ENCODE peak calls at places on chromosomes 11 and 22, in four cellular contexts. G is OCI-LY7, V is lower lobe of right lung, Q is tibial nerve. H is an unnamed sample. For H3K4me1, the result is how much of the 10 kb centered on the place peaks cover.

GRCh38 chr11:66015094-66015881 is 3.5 kb downstream of the CST6 start:
- DNase-seq in Q (no peak), G (no peak), V (no peak), H (no peak)

GRCh38 chr11:86940122-86940777 is 14.9 kb downstream of the FZD4 start:
- DNase-seq in V (no peak), Q (peak), G (no peak), H (no peak)

GRCh38 chr11:133934599-133935550 is 21.9 kb downstream of the IGSF9B start:
- DNase-seq in G (no peak), Q (peak), V (no peak), H (no peak)

GRCh38 chr11:93585758-93586157 is 42.6 kb upstream of the SMCO4 start:
- DNase-seq in Q (no peak), V (no peak), G (no peak), H (no peak)

GRCh38 chr11:8218840-8219239 is 44.8 kb downstream of the LMO1 start:
- DNase-seq in G (no peak), Q (no peak), V (no peak), H (no peak)

GRCh38 chr11:5129457-5129877 is 8.7 kb downstream of the OR52A5 start:
- DNase-seq in Q (no peak), G (no peak), V (no peak), H (no peak)

GRCh38 chr11:23236846-23237550 is 376.7 kb upstream of the CCDC179 start:
- DNase-seq in G (no peak), Q (no peak), V (no peak), H (no peak)

GRCh38 chr22:31055322-31056159 is 25.6 kb upstream of the SMTN start:
- DNase-seq in G (no peak), V (peak), Q (peak), H (no peak)

GRCh38 chr11:119624102-119624615 is 104.8 kb downstream of the NECTIN1 start:
- DNase-seq in G (peak), V (no peak), Q (no peak), H (no peak)

GRCh38 chr11:123300874-123301695 is 106.0 kb upstream of the CLMP start:
- DNase-seq in V (no peak), G (peak), Q (no peak), H (no peak)

GRCh38 chr11:469684-470667 is 19.9 kb downstream of the PTDSS2 start:
- DNase-seq in V (peak), G (no peak), Q (peak), H (no peak)

GRCh38 chr22:35476341-35476740 is 64.3 kb upstream of the RASD2 start:
- DNase-seq in Q (no peak), G (no peak), V (no peak), H (no peak)

GRCh38 chr11:63639195-63639832 is 25.1 kb upstream of the PLAAT3 start:
- DNase-seq in Q (no peak), G (peak), V (no peak), H (no peak)

GRCh38 chr11:35619030-35619753 is 932 bp downstream of the FJX1 start:
- DNase-seq in Q (no peak), V (peak), G (no peak), H (no peak)

GRCh38 chr11:43447124-43447523 is 88.4 kb downstream of the TTC17 start:
- DNase-seq in Q (no peak), G (no peak), V (no peak), H (no peak)

GRCh38 chr11:115580416-115580815 is 76.2 kb upstream of the CADM1 start:
- DNase-seq in G (no peak), Q (no peak), V (no peak), H (no peak)

GRCh38 chr22:28245579-28246224 is 326.6 kb upstream of the PITPNB start:
- DNase-seq in G (no peak), V (no peak), Q (no peak), H (no peak)

GRCh38 chr11:85823816-85824215 is 12.9 kb upstream of the SYTL2 start:
- DNase-seq in Q (no peak), V (no peak), G (no peak), H (no peak)

GRCh38 chr11:93123351-93123898 is 74.4 kb downstream of the SLC36A4 start:
- DNase-seq in V (no peak), Q (no peak), G (no peak), H (no peak)

GRCh38 chr11:73528877-73529530 is 68.9 kb downstream of the FAM168A start:
- DNase-seq in V (no peak), G (no peak), Q (no peak), H (no peak)

GRCh38 chr11:36213050-36213840 is 76.0 kb downstream of the COMMD9 start:
- DNase-seq in G (no peak), V (no peak), Q (no peak), H (no peak)

GRCh38 chr11:27287205-27287604 is 75.8 kb downstream of the CCDC34 start:
- DNase-seq in G (no peak), V (no peak), Q (no peak), H (no peak)

GRCh38 chr11:64619811-64620285 is 28.8 kb downstream of the SLC22A12 start:
- DNase-seq in G (peak), V (no peak), Q (no peak), H (no peak)

GRCh38 chr22:37632174-37633081 is 7.0 kb upstream of the SH3BP1 start:
- DNase-seq in V (no peak), G (no peak), Q (no peak), H (no peak)

GRCh38 chr11:12376259-12376971 is 956 bp upstream of the PARVA start:
- DNase-seq in Q (no peak), V (no peak), G (no peak), H (no peak)

GRCh38 chr11:19524171-19524671 is 188.4 kb upstream of the NAV2 start:
- DNase-seq in G (no peak), Q (no peak), V (no peak), H (no peak)

GRCh38 chr11:92346220-92346619 is 121.6 kb downstream of the FAT3 start:
- DNase-seq in G (no peak), Q (no peak), V (no peak), H (no peak)

GRCh38 chr22:36762687-36763260 is 13.1 kb downstream of the IFT27 start:
- DNase-seq in G (no peak), V (peak), Q (no peak), H (no peak)

GRCh38 chr22:22125028-22125578 is 119.5 kb upstream of the VPREB1 start:
- DNase-seq in V (no peak), G (no peak), Q (no peak), H (no peak)

GRCh38 chr11:75763846-75764245 is 4.7 kb upstream of the DGAT2 start:
- DNase-seq in G (no peak), Q (no peak), V (no peak), H (no peak)

GRCh38 chr11:20388096-20389055 is 860 bp downstream of the PRMT3 start:
- DNase-seq in V (no peak), G (peak), Q (no peak), H (no peak)

GRCh38 chr22:36267058-36267457 is 14.1 kb downstream of the APOL1 start:
- DNase-seq in V (no peak), Q (no peak), G (no peak), H (no peak)

GRCh38 chr11:63961608-63962412 is 12.6 kb upstream of the COX8A start:
- DNase-seq in Q (no peak), G (no peak), V (no peak), H (no peak)

DNA sequence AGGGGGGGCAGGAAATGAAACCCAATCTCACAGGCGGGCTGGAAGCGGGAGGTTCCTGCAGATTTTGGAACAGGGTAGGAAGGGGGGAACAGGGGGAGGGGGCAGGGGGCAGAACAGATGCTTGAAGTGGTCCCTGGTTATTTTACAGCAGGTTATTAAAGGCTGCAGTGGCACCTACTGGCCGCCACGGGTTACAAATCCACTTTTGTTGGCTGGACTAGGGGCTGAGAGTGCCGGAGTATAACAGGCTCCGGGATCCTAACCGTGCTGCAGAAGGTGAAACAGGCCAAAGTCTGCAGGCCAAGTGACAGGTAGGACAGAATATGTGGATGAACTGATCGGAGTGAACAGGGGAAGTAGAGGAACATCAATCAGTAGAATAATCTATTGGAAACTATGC is 2.5 kb downstream of the ROBO3 start:
- DNase-seq in Q (no peak), G (peak), V (no peak), H (no peak)
- H3K4me1 ChIP-seq in Q (under half), G (under half), V (half or more), H (under half)

GRCh38 chr11:2172676-2173075 is 1.1 kb upstream of the TH start:
- DNase-seq in V (no peak), G (no peak), Q (no peak), H (no peak)

GRCh38 chr11:2169626-2170570 is 1.7 kb downstream of the TH start:
- DNase-seq in Q (no peak), G (no peak), V (no peak), H (no peak)

GRCh38 chr11:2173761-2174160 is 2.1 kb upstream of the TH start:
- DNase-seq in V (no peak), G (no peak), Q (no peak), H (no peak)

GRCh38 chr11:2173150-2173693 is 1.6 kb upstream of the TH start:
- DNase-seq in V (no peak), G (peak), Q (no peak), H (no peak)

GRCh38 chr11:2171531-2171930 is at the start of gene TH:
- DNase-seq in V (no peak), G (no peak), Q (no peak), H (no peak)
- H3K4me1 ChIP-seq in V (under half), G (under half), Q (under half), H (under half)

GRCh38 chr22:26892401-26893033 is 235.1 kb downstream of the MIAT start:
- DNase-seq in G (no peak), Q (no peak), V (peak), H (no peak)

GRCh38 chr22:26890870-26891269 is 233.5 kb downstream of the MIAT start:
- DNase-seq in V (no peak), G (peak), Q (no peak), H (no peak)

GRCh38 chr22:26889794-26890193 is 232.4 kb downstream of the MIAT start:
- DNase-seq in Q (no peak), G (no peak), V (no peak), H (no peak)

GRCh38 chr22:26893034-26893710 is 235.8 kb downstream of the MIAT start:
- DNase-seq in G (no peak), Q (no peak), V (no peak), H (no peak)

GRCh38 chr22:26891431-26891830 is 234.0 kb downstream of the MIAT start:
- DNase-seq in G (no peak), Q (no peak), V (no peak), H (no peak)
- H3K4me1 ChIP-seq in G (under half), Q (under half), V (under half), H (under half)

GRCh38 chr11:122179966-122180365 is 64.0 kb upstream of the BLID start:
- DNase-seq in V (no peak), Q (no peak), G (no peak), H (no peak)
- H3K4me1 ChIP-seq in V (under half), Q (under half), G (under half), H (under half)

H was measured in iPS DF 6.9.